ENCODE peak calls at places on chromosomes 6 and 20, in seven cellular contexts. L, B, F, M, J, O and C are unnamed samples.

GRCh38 chr20:23399568-23400241 is 21.6 kb downstream of the NAPB start:
- DNase-seq in F (no peak), J (no peak), O (no peak), L (no peak), M (no peak), B (peak), C (no peak)

GRCh38 chr6:37535701-37536461 is 36.2 kb upstream of the CCDC167 start:
- DNase-seq in M (no peak), F (no peak), L (peak), O (no peak), B (no peak), J (no peak), C (peak)

GRCh38 chr6:142851601-142852000 is 93.4 kb downstream of the HIVEP2 start:
- DNase-seq in L (no peak), J (no peak), F (no peak), B (no peak), O (no peak), M (no peak), C (no peak)

GRCh38 chr20:14189794-14190402 is 147.5 kb downstream of the FLRT3 start:
- DNase-seq in J (no peak), L (no peak), O (no peak), F (no peak), M (no peak), B (no peak), C (no peak)

GRCh38 chr6:126909493-126909892 is 209.0 kb upstream of the RSPO3 start:
- DNase-seq in L (no peak), J (no peak), B (no peak), M (no peak), F (no peak), O (no peak), C (no peak)

GRCh38 chr20:39025883-39026282 is 63.7 kb downstream of the DHX35 start:
- DNase-seq in M (no peak), J (no peak), O (no peak), F (no peak), B (no peak), L (no peak), C (no peak)

GRCh38 chr6:100695445-100695844 is 185.7 kb downstream of the ASCC3 start:
- DNase-seq in B (no peak), L (no peak), O (no peak), M (no peak), J (no peak), F (no peak), C (no peak)

GRCh38 chr6:160079686-160080043 is 42.0 kb upstream of the SLC22A1 start:
- DNase-seq in L (no peak), J (no peak), B (no peak), O (no peak), F (no peak), M (no peak), C (no peak)

GRCh38 chr20:51712501-51713212 is 55.5 kb downstream of the ATP9A start:
- DNase-seq in L (no peak), F (no peak), B (no peak), J (no peak), O (no peak), M (no peak), C (no peak)

GRCh38 chr6:139582956-139583355 is 208.5 kb upstream of the CITED2 start:
- DNase-seq in L (no peak), M (no peak), J (no peak), B (no peak), F (no peak), O (no peak), C (no peak)
- H3K27ac ChIP-seq in L (no peak), M (no peak), J (no peak), B (no peak), F (no peak), O (no peak), C (no peak)

GRCh38 chr20:45257161-45257560 is 2.8 kb upstream of the SLPI start:
- DNase-seq in L (no peak), O (no peak), B (no peak), F (no peak), M (no peak), J (no peak), C (no peak)

GRCh38 chr20:45257711-45258110 is 3.3 kb upstream of the SLPI start:
- DNase-seq in B (no peak), L (no peak), F (no peak), J (no peak), O (no peak), M (no peak), C (no peak)

GRCh38 chr20:45253260-45253659 is 1.1 kb downstream of the SLPI start:
- DNase-seq in B (no peak), M (no peak), O (no peak), F (no peak), J (peak), L (peak), C (no peak)

GRCh38 chr20:45251884-45252571 is 2.3 kb downstream of the SLPI start:
- DNase-seq in B (no peak), O (no peak), L (no peak), M (no peak), J (no peak), F (no peak), C (no peak)

GRCh38 chr20:45254867-45255266 is 503 bp upstream of the SLPI start:
- DNase-seq in L (no peak), F (no peak), M (no peak), B (peak), O (no peak), J (peak), C (no peak)
- H3K4me3 ChIP-seq in L (no peak), F (no peak), M (no peak), B (no peak), O (no peak), J (peak), C (no peak)

GRCh38 chr6:91486200-91486599 is 899.3 kb upstream of the MAP3K7 start:
- DNase-seq in O (no peak), L (no peak), B (no peak), M (no peak), J (no peak), F (no peak), C (no peak)

GRCh38 chr6:91485047-91485446 is 898.2 kb upstream of the MAP3K7 start:
- DNase-seq in J (no peak), M (no peak), L (no peak), B (no peak), F (no peak), O (no peak), C (no peak)

GRCh38 chr6:91482498-91482897 is 895.6 kb upstream of the MAP3K7 start:
- DNase-seq in J (no peak), F (no peak), M (no peak), B (no peak), O (no peak), L (no peak), C (no peak)

GRCh38 chr6:91480397-91480796 is 893.5 kb upstream of the MAP3K7 start:
- DNase-seq in F (no peak), L (no peak), M (no peak), O (no peak), J (no peak), B (no peak), C (no peak)

DNA sequence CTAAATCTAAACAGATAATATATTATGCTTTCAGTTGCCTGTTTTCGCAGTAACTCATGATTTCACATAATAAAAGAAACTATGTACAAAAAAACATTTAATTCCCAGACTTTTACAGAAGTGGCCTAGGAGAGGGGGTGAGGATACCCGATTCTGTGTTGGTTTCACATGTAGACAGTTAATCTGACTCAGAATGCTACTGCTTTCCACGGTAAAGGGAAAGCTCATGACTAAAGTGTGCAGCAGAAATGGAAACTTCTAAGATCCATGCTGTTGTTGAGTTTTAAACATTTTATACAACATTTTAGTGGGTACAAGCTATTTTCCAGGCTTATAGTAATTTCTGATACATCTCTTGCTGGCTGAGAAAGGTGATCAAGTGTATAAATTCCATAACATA is 896.5 kb upstream of the MAP3K7 start:
- DNase-seq in B (no peak), O (no peak), L (no peak), M (no peak), F (no peak), J (no peak), C (no peak)
- H3K27ac ChIP-seq in B (no peak), O (no peak), L (no peak), M (no peak), F (no peak), J (no peak), C (no peak)

DNA sequence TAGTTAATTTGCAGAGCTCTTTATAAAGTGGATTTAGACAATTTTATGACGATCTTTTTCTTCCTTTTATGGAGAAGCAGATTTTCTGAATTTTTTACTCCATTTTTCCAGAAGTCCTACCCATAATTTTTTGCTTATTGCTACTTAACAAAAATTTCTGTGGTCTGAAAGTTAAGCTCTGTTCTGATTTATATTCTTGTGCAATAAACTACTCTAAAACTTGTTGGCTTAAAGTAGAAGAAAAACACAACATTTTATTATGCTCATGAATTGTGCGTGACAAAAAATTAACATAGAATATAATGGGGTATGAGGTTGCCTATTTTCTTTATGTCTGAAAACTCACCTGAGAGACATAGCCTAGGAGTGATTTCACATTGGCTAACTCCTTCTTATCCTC is 2.6 kb downstream of the DEFB113 start:
- DNase-seq in F (no peak), O (no peak), M (no peak), B (no peak), L (no peak), J (no peak), C (no peak)
- H3K4me3 ChIP-seq in F (no peak), O (no peak), M (no peak), B (no peak), L (no peak), J (no peak), C (no peak)

GRCh38 chr20:62706344-62706743 is 2.3 kb upstream of the NTSR1 start:
- DNase-seq in B (no peak), J (no peak), M (no peak), O (no peak), F (no peak), L (no peak), C (no peak)
- H3K27ac ChIP-seq in B (no peak), J (no peak), M (no peak), O (no peak), F (no peak), L (no peak), C (no peak)

DNA sequence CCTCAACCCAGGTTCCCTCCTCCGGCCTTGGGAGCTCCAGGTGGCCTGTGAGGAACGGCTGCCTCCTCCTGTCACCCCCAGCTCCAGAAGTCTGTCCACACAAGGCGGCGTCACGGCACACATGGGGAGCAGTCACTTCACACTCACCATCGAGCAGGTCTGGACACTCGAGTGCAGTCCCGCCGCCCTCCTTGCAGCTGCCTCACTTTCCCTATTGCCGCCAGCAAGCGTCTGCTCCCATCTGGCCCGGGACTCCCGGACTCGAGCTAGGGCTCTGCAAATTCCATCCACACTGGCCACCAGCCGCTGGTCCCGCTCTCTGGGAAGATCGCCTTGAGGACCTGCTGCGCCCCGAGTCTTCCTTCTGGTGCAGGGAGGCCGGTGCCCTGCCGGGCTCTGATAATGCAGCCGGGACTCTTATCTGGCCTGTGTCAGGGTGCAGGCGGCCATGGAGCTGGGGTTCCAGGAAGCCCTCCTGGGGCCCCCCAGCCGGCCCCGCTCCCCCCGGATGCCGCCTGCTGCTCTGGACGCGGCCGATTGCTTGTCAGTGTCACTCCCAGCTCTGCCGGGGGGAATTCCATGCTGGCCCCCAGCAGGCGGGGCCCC is at the start of gene RIPOR3:
- DNase-seq in O (no peak), F (peak), J (peak), L (peak), B (no peak), M (peak), C (no peak)
- H3K4me3 ChIP-seq in O (peak), F (peak), J (peak), L (peak), B (peak), M (peak), C (no peak)